ENCODE peak calls at places on chromosomes 4 and X, in five cellular contexts. N, W, Y, F and E are unnamed samples.

GRCh38 chrX:112642349-112642748 is 37.4 kb downstream of the LHFPL1 start:
- DNase-seq in W (peak; percentile 50), Y (peak; percentile 23), F (peak; percentile 22), N (peak; percentile 25), E (peak; percentile 51)

GRCh38 chr4:702618-703048 is 3.0 kb upstream of the PCGF3 start:
- DNase-seq in W (no peak), Y (no peak), F (no peak), N (no peak), E (no peak)

GRCh38 chr4:151021637-151022334 is 6.7 kb upstream of the LRBA start:
- DNase-seq in Y (no peak), F (no peak), N (no peak), W (no peak), E (no peak)

GRCh38 chr4:155026715-155027114 is 181.7 kb upstream of the NPY2R start:
- DNase-seq in F (no peak), W (no peak), Y (peak; percentile 50), N (no peak), E (no peak)

GRCh38 chr4:176845636-176846035 is 52.9 kb upstream of the VEGFC start:
- DNase-seq in F (no peak), Y (peak; percentile 32), N (no peak), W (no peak), E (no peak)

GRCh38 chr4:6824772-6825402 is 42.4 kb downstream of the KIAA0232 start:
- DNase-seq in N (no peak), Y (peak; percentile 47), F (no peak), W (peak; percentile 18), E (peak; percentile 84)

GRCh38 chrX:25015486-25016360 is at the start of gene ARX:
- DNase-seq in N (no peak), W (peak; percentile 53), Y (peak; percentile 14), F (no peak), E (no peak)

GRCh38 chr4:124686279-124686678 is 26.3 kb downstream of the ANKRD50 start:
- DNase-seq in N (no peak), W (no peak), Y (no peak), F (no peak), E (no peak)

GRCh38 chr4:1211951-1212545 is 36.9 kb downstream of the CTBP1 start:
- DNase-seq in N (no peak), F (no peak), Y (no peak), W (no peak), E (no peak)

GRCh38 chr4:159267023-159267939 is 164.4 kb downstream of the RAPGEF2 start:
- DNase-seq in F (no peak), W (peak; percentile 49), Y (peak; percentile 16), N (no peak), E (no peak)

GRCh38 chrX:55007633-55008032 is 7.5 kb downstream of the APEX2 start:
- DNase-seq in W (peak; percentile 76), Y (peak; percentile 61), N (peak; percentile 6), F (no peak), E (peak; percentile 86)